ENCODE peak calls at places on chromosomes 13 and 19, in six cellular contexts. D, A, O, C, J and W are unnamed samples.

GRCh38 chr13:50453238-50453637 is 390.3 kb downstream of the DLEU7 start:
- DNase-seq in A (no peak), C (peak), O (no peak), J (no peak), D (peak), W (no peak)

GRCh38 chr19:11887618-11888531 is at the start of gene ZNF69:
- DNase-seq in O (peak), J (peak), D (peak), A (peak), C (peak), W (peak)

GRCh38 chr13:34587586-34587985 is 354.5 kb upstream of the NBEA start:
- DNase-seq in J (no peak), O (no peak), A (no peak), D (no peak), C (no peak), W (no peak)

GRCh38 chr19:37874784-37875183 is 31.6 kb downstream of the WDR87 start:
- DNase-seq in A (no peak), D (no peak), O (no peak), C (no peak), J (no peak), W (no peak)

GRCh38 chr13:80249906-80250513 is 90.9 kb downstream of the SPRY2 start:
- DNase-seq in J (no peak), O (no peak), A (no peak), C (peak), D (no peak), W (no peak)

GRCh38 chr13:100491164-100491847 is 97.3 kb downstream of the GGACT start:
- DNase-seq in D (peak), C (no peak), O (no peak), A (no peak), J (no peak), W (no peak)

GRCh38 chr19:1074512-1075283 is 7.7 kb downstream of the ARHGAP45 start:
- DNase-seq in C (no peak), A (no peak), D (no peak), O (peak), J (peak), W (peak)

GRCh38 chr19:35746556-35746955 is 1.1 kb downstream of the PSENEN start:
- DNase-seq in O (no peak), D (no peak), C (no peak), A (no peak), J (no peak), W (no peak)

GRCh38 chr19:46361915-46362314 is 15.0 kb downstream of the PPP5C start:
- DNase-seq in D (no peak), O (no peak), A (no peak), J (no peak), C (no peak), W (no peak)

GRCh38 chr19:3790209-3790734 is 4.1 kb upstream of the MATK start:
- DNase-seq in C (no peak), A (no peak), O (no peak), J (no peak), D (no peak), W (no peak)

GRCh38 chr13:74129500-74130144 is 4.6 kb downstream of the KLF12 start:
- DNase-seq in J (peak), O (no peak), D (no peak), C (peak), A (no peak), W (peak)

GRCh38 chr19:41939861-41940442 is 11.7 kb upstream of the ERFL start:
- DNase-seq in J (peak), O (no peak), C (peak), D (peak), A (peak), W (peak)

GRCh38 chr19:54162241-54162805 is 2.8 kb upstream of the LENG1 start:
- DNase-seq in A (peak), D (peak), O (peak), C (peak), J (peak), W (peak)

GRCh38 chr13:46507978-46508377 is 45.0 kb upstream of the LRCH1 start:
- DNase-seq in O (no peak), D (no peak), J (no peak), A (no peak), C (no peak), W (no peak)